ENCODE peak calls at places on chromosomes 7 and 10, in five cellular contexts. B, I, E, G and X are unnamed samples.

GRCh38 chr10:17203416-17203815 is 1.9 kb upstream of the TRDMT1 start:
- DNase-seq in E (no peak), B (no peak), I (no peak), G (no peak), X (no peak)

GRCh38 chr7:32390210-32390609 is 100.0 kb downstream of the LSM5 start:
- DNase-seq in B (no peak), G (no peak), I (no peak), E (no peak), X (no peak)

GRCh38 chr10:62856021-62856420 is 39.9 kb upstream of the EGR2 start:
- DNase-seq in I (no peak), B (no peak), E (no peak), G (no peak), X (no peak)

GRCh38 chr7:108454674-108455523 is 1.3 kb downstream of the NRCAM start:
- DNase-seq in E (peak; percentile 60), I (peak; percentile 14), G (no peak), B (no peak), X (no peak)

GRCh38 chr10:55426138-55426537 is 625.1 kb upstream of the PCDH15 start:
- DNase-seq in I (no peak), E (no peak), G (no peak), B (no peak), X (no peak)

GRCh38 chr7:103129702-103130557 is 19.0 kb downstream of the NAPEPLD start:
- DNase-seq in I (peak; percentile 52), B (no peak), G (no peak), E (no peak), X (no peak)

GRCh38 chr7:141466151-141466904 is 84.9 kb upstream of the AGK start:
- DNase-seq in E (no peak), G (no peak), I (no peak), B (no peak), X (no peak)

GRCh38 chr7:101691822-101692384 is 62.8 kb upstream of the MYL10 start:
- DNase-seq in E (no peak), B (no peak), I (no peak), G (no peak), X (no peak)

GRCh38 chr7:120539321-120539720 is 266.3 kb downstream of the KCND2 start:
- DNase-seq in I (no peak), B (no peak), E (no peak), G (no peak), X (peak; percentile 2)

GRCh38 chr10:60282771-60283353 is 106.8 kb downstream of the ANK3 start:
- DNase-seq in G (peak; percentile 50), I (no peak), E (peak; percentile 75), B (peak; percentile 48), X (no peak)

GRCh38 chr7:81831883-81832282 is 62.0 kb upstream of the HGF start:
- DNase-seq in E (no peak), I (no peak), G (no peak), B (no peak), X (no peak)

GRCh38 chr10:98269435-98269912 is 1.5 kb upstream of the LOXL4 start:
- DNase-seq in B (no peak), E (peak; percentile 90), G (peak; percentile 44), I (peak; percentile 52), X (peak; percentile 81)

GRCh38 chr10:91603931-91604331 is 28.9 kb downstream of the PPP1R3C start:
- DNase-seq in E (no peak), I (no peak), G (no peak), B (no peak), X (peak; percentile 52)

GRCh38 chr7:150852371-150852905 is at the start of gene AOC1:
- DNase-seq in B (no peak), G (no peak), E (no peak), I (no peak), X (no peak)

GRCh38 chr10:3779146-3779707 is 5.8 kb downstream of the KLF6 start:
- DNase-seq in B (no peak), G (no peak), I (no peak), E (peak; percentile 26), X (peak; percentile 60)

GRCh38 chr7:121873795-121874194 is 834 bp downstream of the PTPRZ1 start:
- DNase-seq in G (no peak), B (no peak), E (peak; percentile 1), I (no peak), X (no peak)

GRCh38 chr7:64887756-64888508 is 15.1 kb upstream of the ZNF273 start:
- DNase-seq in G (no peak), B (peak; percentile 30), I (peak; percentile 70), E (no peak), X (peak; percentile 78)

GRCh38 chr7:154777023-154777422 is 225.9 kb downstream of the PAXIP1 start:
- DNase-seq in G (no peak), I (no peak), B (no peak), E (peak; percentile 6), X (no peak)

GRCh38 chr7:12861070-12861469 is 173.6 kb downstream of the ARL4A start:
- DNase-seq in E (no peak), B (no peak), I (no peak), G (no peak), X (no peak)

GRCh38 chr7:75905785-75906604 is 9.0 kb upstream of the POR start:
- DNase-seq in E (peak; percentile 90), B (no peak), I (peak; percentile 51), G (no peak), X (peak; percentile 89)

GRCh38 chr10:75922435-75922834 is 491.0 kb downstream of the LRMDA start:
- DNase-seq in E (peak; percentile 24), G (no peak), B (no peak), I (peak; percentile 17), X (no peak)

GRCh38 chr7:158887594-158887993 is 31.2 kb downstream of the DYNC2I1 start:
- DNase-seq in I (no peak), E (peak; percentile 87), G (peak; percentile 19), B (no peak), X (no peak)

GRCh38 chr7:29285451-29285807 is 90.9 kb downstream of the CHN2 start:
- DNase-seq in B (no peak), E (peak; percentile 87), I (no peak), G (peak; percentile 28), X (no peak)

GRCh38 chr10:71372882-71373495 is 23.7 kb upstream of the CDH23 start:
- DNase-seq in G (no peak), B (peak; percentile 27), I (no peak), E (no peak), X (no peak)

GRCh38 chr7:90516257-90516656 is 46.8 kb downstream of the PTTG1IP2 start:
- DNase-seq in G (no peak), I (no peak), B (no peak), E (no peak), X (no peak)

GRCh38 chr7:69770613-69771012 is 172.3 kb downstream of the AUTS2 start:
- DNase-seq in B (no peak), G (no peak), I (no peak), E (no peak), X (no peak)
- H3K4me3 ChIP-seq in B (no peak overlapping the region), G (no peak overlapping the region), I (no peak overlapping the region), E (no peak overlapping the region), X (no peak overlapping the region)

GRCh38 chr10:119538632-119539358 is 3.7 kb downstream of the RGS10 start:
- DNase-seq in E (no peak), B (peak; percentile 30), G (no peak), I (no peak), X (no peak)
- H3K4me3 ChIP-seq in E (no peak overlapping the region), B (no peak overlapping the region), G (no peak overlapping the region), I (no peak overlapping the region), X (no peak overlapping the region)

DNA sequence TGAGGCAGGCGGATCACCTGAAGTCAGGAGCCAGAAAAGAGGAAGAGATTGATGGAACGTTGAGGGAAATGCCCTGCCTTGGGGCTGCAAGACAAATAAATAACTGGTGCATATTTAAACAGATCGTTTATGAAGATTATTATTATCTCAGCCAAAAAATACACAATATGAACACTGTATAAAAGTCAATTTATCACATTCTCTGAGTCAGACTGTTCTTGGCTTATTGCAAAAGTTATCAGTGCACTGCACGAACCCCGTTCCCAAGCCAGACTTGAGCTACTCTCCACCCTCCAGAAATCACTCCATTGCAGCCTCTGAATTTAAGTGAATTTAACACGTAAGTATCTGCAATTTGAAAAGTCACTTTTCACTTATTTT is 1.6 kb downstream of the DNMBP start:
- DNase-seq in I (peak; percentile 42), G (no peak), B (no peak), E (peak; percentile 75), X (no peak)
- H3K4me3 ChIP-seq in I (no peak overlapping the region), G (peak overlapping the region; percentile 74), B (no peak overlapping the region), E (peak overlapping the region; percentile 76), X (peak overlapping the region; percentile 95)

GRCh38 chr7:45107356-45107755 is 4.1 kb downstream of the TBRG4 start:
- DNase-seq in E (no peak), B (no peak), I (no peak), G (no peak), X (no peak)
- H3K4me3 ChIP-seq in E (no peak overlapping the region), B (no peak overlapping the region), I (no peak overlapping the region), G (no peak overlapping the region), X (no peak overlapping the region)

GRCh38 chr10:96838529-96838928 is 6.4 kb downstream of the LCOR start:
- DNase-seq in I (no peak), G (no peak), E (no peak), B (no peak), X (no peak)

GRCh38 chr10:96834121-96834520 is 2.0 kb downstream of the LCOR start:
- DNase-seq in G (no peak), I (no peak), B (no peak), E (peak; percentile 41), X (no peak)

GRCh38 chr10:96832721-96833219 is 672 bp downstream of the LCOR start:
- DNase-seq in B (peak; percentile 88), G (no peak), I (peak; percentile 90), E (peak; percentile 91), X (peak; percentile 96)

GRCh38 chr10:96833220-96834001 is 1.3 kb downstream of the LCOR start:
- DNase-seq in G (no peak), I (peak; percentile 24), B (no peak), E (peak; percentile 34), X (no peak)

GRCh38 chr10:96835826-96836365 is 3.8 kb downstream of the LCOR start:
- DNase-seq in I (no peak), B (no peak), E (peak; percentile 23), G (no peak), X (no peak)
- H3K4me3 ChIP-seq in I (no peak overlapping the region), B (no peak overlapping the region), E (no peak overlapping the region), G (no peak overlapping the region), X (no peak overlapping the region)